ENCODE peak calls at places on chromosomes 3 and 15, in eight cellular contexts. One of them, this sample, is unnamed.

GRCh38 chr3:105649469-105649868 is 219.3 kb downstream of the CBLB start:
- DNase-seq in NCI-H510A: no peak
- DNase-seq in EL: no peak
- DNase-seq in NCI-H345: no peak
- DNase-seq in AG08395: no peak
- DNase-seq in iris pigment epithelial cell: no peak
- DNase-seq in hypothalamus: no peak
- DNase-seq in neural crest cell: no peak
- DNase-seq in this sample: no peak

GRCh38 chr15:61106044-61106834 is 122.9 kb downstream of the RORA start:
- DNase-seq in AG08395: no peak
- DNase-seq in iris pigment epithelial cell: no peak
- DNase-seq in EL: no peak
- DNase-seq in neural crest cell: no peak
- DNase-seq in hypothalamus: no peak
- DNase-seq in NCI-H345: no peak
- DNase-seq in NCI-H510A: no peak
- DNase-seq in this sample: no peak

GRCh38 chr15:95017950-95018349 is 786.6 kb downstream of the MCTP2 start:
- DNase-seq in hypothalamus: no peak
- DNase-seq in AG08395: no peak
- DNase-seq in neural crest cell: no peak
- DNase-seq in NCI-H510A: no peak
- DNase-seq in iris pigment epithelial cell: no peak
- DNase-seq in NCI-H345: no peak
- DNase-seq in EL: no peak
- DNase-seq in this sample: no peak

GRCh38 chr15:44038801-44039200 is 156.3 kb downstream of the FRMD5 start:
- DNase-seq in neural crest cell: peak
- DNase-seq in AG08395: no peak
- DNase-seq in iris pigment epithelial cell: peak
- DNase-seq in hypothalamus: no peak
- DNase-seq in EL: no peak
- DNase-seq in NCI-H345: no peak
- DNase-seq in NCI-H510A: peak
- DNase-seq in this sample: no peak

GRCh38 chr3:96657710-96658109 is 156.7 kb upstream of the EPHA6 start:
- DNase-seq in NCI-H510A: no peak
- DNase-seq in AG08395: no peak
- DNase-seq in neural crest cell: no peak
- DNase-seq in hypothalamus: no peak
- DNase-seq in EL: no peak
- DNase-seq in iris pigment epithelial cell: no peak
- DNase-seq in NCI-H345: no peak
- DNase-seq in this sample: no peak

GRCh38 chr3:178518660-178519396 is 17.4 kb upstream of the KCNMB2 start:
- DNase-seq in NCI-H345: no peak
- DNase-seq in NCI-H510A: no peak
- DNase-seq in AG08395: peak
- DNase-seq in EL: peak
- DNase-seq in hypothalamus: no peak
- DNase-seq in neural crest cell: no peak
- DNase-seq in iris pigment epithelial cell: no peak
- DNase-seq in this sample: no peak

GRCh38 chr3:47579875-47580274 is 1.2 kb upstream of the CSPG5 start:
- DNase-seq in EL: no peak
- DNase-seq in iris pigment epithelial cell: no peak
- DNase-seq in NCI-H345: no peak
- DNase-seq in hypothalamus: no peak
- DNase-seq in NCI-H510A: no peak
- DNase-seq in neural crest cell: no peak
- DNase-seq in AG08395: no peak
- DNase-seq in this sample: no peak

GRCh38 chr3:167078070-167078622 is 302.0 kb downstream of the ZBBX start:
- DNase-seq in hypothalamus: no peak
- DNase-seq in iris pigment epithelial cell: peak
- DNase-seq in neural crest cell: no peak
- DNase-seq in NCI-H510A: no peak
- DNase-seq in EL: no peak
- DNase-seq in NCI-H345: no peak
- DNase-seq in AG08395: no peak
- DNase-seq in this sample: no peak

GRCh38 chr3:45947361-45947760 is 4.1 kb downstream of the CXCR6 start:
- DNase-seq in EL: peak
- DNase-seq in NCI-H510A: no peak
- DNase-seq in hypothalamus: no peak
- DNase-seq in NCI-H345: no peak
- DNase-seq in AG08395: no peak
- DNase-seq in iris pigment epithelial cell: no peak
- DNase-seq in neural crest cell: no peak
- DNase-seq in this sample: no peak

GRCh38 chr3:176631175-176631574 is 566.1 kb downstream of the TBL1XR1 start:
- DNase-seq in EL: no peak
- DNase-seq in AG08395: no peak
- DNase-seq in iris pigment epithelial cell: no peak
- DNase-seq in NCI-H510A: no peak
- DNase-seq in neural crest cell: no peak
- DNase-seq in hypothalamus: no peak
- DNase-seq in NCI-H345: no peak
- DNase-seq in this sample: no peak

GRCh38 chr3:168888781-168889180 is 774.7 kb downstream of the MECOM start:
- DNase-seq in hypothalamus: no peak
- DNase-seq in NCI-H345: no peak
- DNase-seq in neural crest cell: no peak
- DNase-seq in EL: no peak
- DNase-seq in iris pigment epithelial cell: no peak
- DNase-seq in AG08395: no peak
- DNase-seq in NCI-H510A: no peak
- DNase-seq in this sample: no peak

GRCh38 chr3:148884261-148884660 is 19.2 kb downstream of the CPA3 start:
- DNase-seq in neural crest cell: no peak
- DNase-seq in AG08395: peak
- DNase-seq in iris pigment epithelial cell: peak
- DNase-seq in NCI-H510A: no peak
- DNase-seq in EL: peak
- DNase-seq in hypothalamus: no peak
- DNase-seq in NCI-H345: no peak
- DNase-seq in this sample: no peak

GRCh38 chr3:58564456-58565160 is 12.6 kb downstream of the FAM107A start:
- DNase-seq in neural crest cell: no peak
- DNase-seq in AG08395: peak
- DNase-seq in NCI-H510A: no peak
- DNase-seq in EL: peak
- DNase-seq in iris pigment epithelial cell: peak
- DNase-seq in hypothalamus: no peak
- DNase-seq in NCI-H345: no peak
- DNase-seq in this sample: no peak

GRCh38 chr3:74067296-74067695 is 442.6 kb upstream of the PDZRN3 start:
- DNase-seq in EL: peak
- DNase-seq in hypothalamus: no peak
- DNase-seq in iris pigment epithelial cell: peak
- DNase-seq in neural crest cell: no peak
- DNase-seq in NCI-H345: peak
- DNase-seq in NCI-H510A: no peak
- DNase-seq in AG08395: peak
- DNase-seq in this sample: no peak

GRCh38 chr15:66252411-66253295 is 897 bp downstream of the MEGF11 start:
- DNase-seq in neural crest cell: peak
- DNase-seq in NCI-H510A: peak
- DNase-seq in NCI-H345: peak
- DNase-seq in EL: peak
- DNase-seq in AG08395: peak
- DNase-seq in hypothalamus: no peak
- DNase-seq in iris pigment epithelial cell: peak
- DNase-seq in this sample: peak

GRCh38 chr15:63135804-63136203 is 14.1 kb downstream of the LACTB start:
- DNase-seq in hypothalamus: no peak
- DNase-seq in EL: peak
- DNase-seq in NCI-H345: no peak
- DNase-seq in NCI-H510A: no peak
- DNase-seq in AG08395: peak
- DNase-seq in iris pigment epithelial cell: peak
- DNase-seq in neural crest cell: no peak
- DNase-seq in this sample: no peak

GRCh38 chr15:66763186-66764066 is 61.4 kb downstream of the SMAD6 start:
- DNase-seq in NCI-H345: no peak
- DNase-seq in iris pigment epithelial cell: no peak
- DNase-seq in neural crest cell: no peak
- DNase-seq in NCI-H510A: no peak
- DNase-seq in EL: no peak
- DNase-seq in AG08395: peak
- DNase-seq in hypothalamus: no peak
- DNase-seq in this sample: no peak

GRCh38 chr15:47429376-47429775 is 287.9 kb upstream of the SEMA6D start:
- DNase-seq in hypothalamus: no peak
- DNase-seq in AG08395: no peak
- DNase-seq in neural crest cell: no peak
- DNase-seq in NCI-H510A: no peak
- DNase-seq in EL: no peak
- DNase-seq in NCI-H345: no peak
- DNase-seq in iris pigment epithelial cell: peak
- DNase-seq in this sample: no peak

GRCh38 chr3:80043226-80043625 is 275.4 kb upstream of the ROBO1 start:
- DNase-seq in hypothalamus: no peak
- DNase-seq in EL: no peak
- DNase-seq in iris pigment epithelial cell: no peak
- DNase-seq in neural crest cell: no peak
- DNase-seq in AG08395: no peak
- DNase-seq in NCI-H510A: no peak
- DNase-seq in NCI-H345: no peak
- DNase-seq in this sample: no peak

GRCh38 chr3:171227333-171227732 is 200.8 kb upstream of the SLC2A2 start:
- DNase-seq in AG08395: no peak
- DNase-seq in NCI-H510A: no peak
- DNase-seq in hypothalamus: no peak
- DNase-seq in iris pigment epithelial cell: no peak
- DNase-seq in EL: no peak
- DNase-seq in NCI-H345: no peak
- DNase-seq in neural crest cell: no peak
- DNase-seq in this sample: no peak

GRCh38 chr15:94070341-94071275 is 160.8 kb upstream of the MCTP2 start:
- DNase-seq in NCI-H510A: peak
- DNase-seq in AG08395: peak
- DNase-seq in NCI-H345: peak
- DNase-seq in iris pigment epithelial cell: no peak
- DNase-seq in neural crest cell: peak
- DNase-seq in hypothalamus: no peak
- DNase-seq in EL: peak
- DNase-seq in this sample: no peak

GRCh38 chr3:134466366-134466765 is 19.4 kb downstream of the ANAPC13 start:
- DNase-seq in neural crest cell: no peak
- DNase-seq in NCI-H345: no peak
- DNase-seq in iris pigment epithelial cell: no peak
- DNase-seq in hypothalamus: no peak
- DNase-seq in NCI-H510A: no peak
- DNase-seq in AG08395: no peak
- DNase-seq in EL: no peak
- DNase-seq in this sample: no peak

GRCh38 chr3:193016437-193016887 is 98.8 kb upstream of the MB21D2 start:
- DNase-seq in neural crest cell: no peak
- DNase-seq in AG08395: no peak
- DNase-seq in NCI-H510A: no peak
- DNase-seq in EL: peak
- DNase-seq in hypothalamus: no peak
- DNase-seq in iris pigment epithelial cell: peak
- DNase-seq in NCI-H345: peak
- DNase-seq in this sample: no peak

GRCh38 chr15:38873151-38873550 is 308.5 kb upstream of the RASGRP1 start:
- DNase-seq in NCI-H345: no peak
- DNase-seq in hypothalamus: no peak
- DNase-seq in iris pigment epithelial cell: no peak
- DNase-seq in neural crest cell: no peak
- DNase-seq in NCI-H510A: no peak
- DNase-seq in EL: no peak
- DNase-seq in AG08395: no peak
- DNase-seq in this sample: no peak

GRCh38 chr3:136050250-136050649 is 84.7 kb downstream of the PPP2R3A start:
- DNase-seq in AG08395: no peak
- DNase-seq in neural crest cell: no peak
- DNase-seq in NCI-H345: no peak
- DNase-seq in NCI-H510A: no peak
- DNase-seq in EL: no peak
- DNase-seq in iris pigment epithelial cell: no peak
- DNase-seq in hypothalamus: no peak
- DNase-seq in this sample: no peak

GRCh38 chr15:29952245-29952644 is 130.0 kb upstream of the TJP1 start:
- DNase-seq in NCI-H345: peak
- DNase-seq in NCI-H510A: no peak
- DNase-seq in hypothalamus: no peak
- DNase-seq in AG08395: no peak
- DNase-seq in iris pigment epithelial cell: no peak
- DNase-seq in EL: no peak
- DNase-seq in neural crest cell: no peak
- DNase-seq in this sample: no peak

GRCh38 chr3:12901631-12902045 is 60.3 kb upstream of the RPL32 start:
- DNase-seq in AG08395: no peak
- DNase-seq in NCI-H345: no peak
- DNase-seq in NCI-H510A: no peak
- DNase-seq in EL: no peak
- DNase-seq in iris pigment epithelial cell: no peak
- DNase-seq in hypothalamus: no peak
- DNase-seq in neural crest cell: no peak
- DNase-seq in this sample: no peak

GRCh38 chr3:38582941-38583645 is 66.4 kb downstream of the SCN5A start:
- DNase-seq in neural crest cell: no peak
- DNase-seq in EL: no peak
- DNase-seq in iris pigment epithelial cell: no peak
- DNase-seq in AG08395: no peak
- DNase-seq in hypothalamus: no peak
- DNase-seq in NCI-H345: no peak
- DNase-seq in NCI-H510A: no peak
- DNase-seq in this sample: no peak

This sample was measured in naive thymus-derived CD8-positive, alpha-beta T cell.